ENCODE peak calls at places on chromosomes 12 and 14, in eight cellular contexts. G, M, U, K, Y, L, B and A are unnamed samples.

GRCh38 chr12:78636253-78636855 is 228.2 kb upstream of the SYT1 start:
- DNase-seq in K (no peak), Y (no peak), B (no peak), M (peak), G (no peak), L (no peak), U (no peak), A (no peak)

GRCh38 chr14:80425686-80426085 is 214.4 kb upstream of the DIO2 start:
- DNase-seq in Y (no peak), L (no peak), M (peak), B (no peak), U (no peak), K (no peak), G (no peak), A (no peak)

GRCh38 chr14:50871914-50872732 is at the start of gene ABHD12B:
- DNase-seq in U (no peak), K (no peak), G (peak), L (no peak), B (no peak), Y (no peak), M (peak), A (peak)

GRCh38 chr14:21087294-21088091 is 11.0 kb downstream of the ZNF219 start:
- DNase-seq in K (peak), B (peak), Y (no peak), L (no peak), U (no peak), G (peak), M (peak), A (peak)

GRCh38 chr14:43135877-43136411 is 1371.1 kb downstream of the FSCB start:
- DNase-seq in L (no peak), G (no peak), M (no peak), B (no peak), U (peak), K (no peak), Y (no peak), A (no peak)

GRCh38 chr14:92598549-92598905 is 84.9 kb downstream of the RIN3 start:
- DNase-seq in Y (no peak), K (no peak), G (no peak), M (no peak), L (no peak), U (no peak), B (no peak), A (no peak)

GRCh38 chr14:23008836-23009235 is 1.1 kb downstream of the C14orf93 start:
- DNase-seq in L (no peak), G (no peak), K (peak), M (peak), Y (no peak), U (no peak), B (no peak), A (no peak)

GRCh38 chr14:88044129-88044727 is 39.3 kb downstream of the GPR65 start:
- DNase-seq in Y (no peak), U (no peak), K (no peak), L (no peak), B (no peak), G (no peak), M (no peak), A (peak)

GRCh38 chr14:94831085-94831484 is 61.2 kb upstream of the GSC start:
- DNase-seq in G (no peak), Y (no peak), B (no peak), K (no peak), M (no peak), U (no peak), L (no peak), A (no peak)

GRCh38 chr14:50862171-50862570 is 9.7 kb upstream of the ABHD12B start:
- DNase-seq in K (no peak), U (no peak), Y (no peak), L (no peak), G (no peak), M (peak), B (no peak), A (peak)

GRCh38 chr14:100523536-100524025 is 63.6 kb downstream of the BEGAIN start:
- DNase-seq in Y (no peak), K (no peak), U (no peak), G (no peak), B (no peak), M (no peak), L (no peak), A (no peak)

GRCh38 chr14:76371066-76371465 is 4.9 kb upstream of the ESRRB start:
- DNase-seq in U (no peak), Y (no peak), K (no peak), L (no peak), M (no peak), B (no peak), G (no peak), A (no peak)

GRCh38 chr14:90676356-90676755 is 139.9 kb downstream of the TTC7B start:
- DNase-seq in U (no peak), B (no peak), M (no peak), Y (no peak), K (no peak), L (no peak), G (no peak), A (no peak)

GRCh38 chr14:27371868-27372267 is 774.0 kb upstream of the NOVA1 start:
- DNase-seq in Y (no peak), M (no peak), U (no peak), G (no peak), B (no peak), K (no peak), L (no peak), A (no peak)

GRCh38 chr14:64232095-64232830 is 61.9 kb downstream of the ESR2 start:
- DNase-seq in B (no peak), G (no peak), Y (no peak), M (peak), U (no peak), K (peak), L (no peak), A (no peak)

GRCh38 chr14:82091097-82091496 is 557.4 kb upstream of the SEL1L start:
- DNase-seq in U (no peak), L (no peak), Y (no peak), B (no peak), M (no peak), G (no peak), K (no peak), A (no peak)

GRCh38 chr14:95464524-95464923 is 51.9 kb downstream of the SYNE3 start:
- DNase-seq in K (peak), B (no peak), U (no peak), G (no peak), Y (no peak), L (no peak), M (no peak), A (no peak)

GRCh38 chr12:45989277-45989856 is 1.0 kb downstream of the SCAF11 start:
- DNase-seq in Y (no peak), B (no peak), M (peak), K (peak), U (no peak), G (peak), L (no peak), A (peak)

GRCh38 chr12:109995703-109996482 is at the start of gene GIT2:
- DNase-seq in G (peak), B (peak), K (peak), L (peak), M (peak), U (peak), Y (peak), A (peak)

GRCh38 chr14:65824285-65824977 is 411.9 kb downstream of the FUT8 start:
- DNase-seq in K (peak), M (peak), Y (peak), L (peak), G (peak), B (peak), U (no peak), A (peak)

GRCh38 chr12:57600395-57600794 is 4.2 kb upstream of the DTX3 start:
- DNase-seq in G (no peak), U (no peak), K (no peak), M (no peak), L (no peak), Y (no peak), B (no peak), A (no peak)

GRCh38 chr14:65303185-65303901 is 109.2 kb upstream of the FUT8 start:
- DNase-seq in B (no peak), M (no peak), K (no peak), L (no peak), G (peak), U (no peak), Y (no peak), A (peak)

GRCh38 chr12:1949771-1950470 is 31.5 kb upstream of the CACNA2D4 start:
- DNase-seq in Y (no peak), G (no peak), L (peak), B (no peak), K (no peak), U (no peak), M (no peak), A (peak)

GRCh38 chr12:113443030-113443539 is 20.9 kb downstream of the SDSL start:
- DNase-seq in G (no peak), B (no peak), L (no peak), K (no peak), M (no peak), U (no peak), Y (no peak), A (no peak)

GRCh38 chr12:2832550-2833127 is 2.2 kb downstream of the NRIP2 start:
- DNase-seq in B (no peak), G (no peak), K (no peak), U (no peak), Y (no peak), M (no peak), L (no peak), A (no peak)

GRCh38 chr12:58408516-58408915 is 467.1 kb downstream of the ATP23 start:
- DNase-seq in K (no peak), M (peak), B (no peak), Y (no peak), U (no peak), G (no peak), L (peak), A (peak)

DNA sequence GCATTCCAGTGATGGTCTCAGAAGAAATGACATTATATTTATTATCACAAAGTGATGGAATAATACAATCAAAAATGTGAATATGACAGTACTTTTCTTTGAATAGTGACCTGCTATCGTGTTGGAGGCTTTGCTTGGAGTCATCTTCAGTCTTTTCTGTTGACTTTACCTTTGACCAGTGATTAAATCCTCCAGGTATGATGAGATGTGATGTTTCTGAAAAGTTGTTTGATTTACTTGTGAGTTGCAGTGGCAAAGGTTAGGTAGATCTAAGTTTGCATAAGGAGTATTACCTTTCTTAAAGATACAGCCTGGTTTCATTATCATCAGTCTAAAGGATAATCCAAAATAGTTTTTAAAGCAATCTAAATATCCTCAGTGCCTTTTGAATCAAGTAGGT is 4.6 kb downstream of the TCP11L2 start:
- DNase-seq in B (no peak), L (no peak), K (no peak), U (no peak), Y (no peak), M (no peak), G (no peak), A (no peak)
- H3K4me3 ChIP-seq in B (no peak), L (no peak), K (no peak), U (no peak), Y (no peak), M (no peak), G (no peak), A (no peak)

GRCh38 chr12:90943248-90943647 is 11.7 kb downstream of the CCER1 start:
- DNase-seq in L (no peak), U (no peak), G (no peak), M (no peak), Y (no peak), K (no peak), B (no peak), A (no peak)

GRCh38 chr12:90945070-90945649 is 9.8 kb downstream of the CCER1 start:
- DNase-seq in B (no peak), K (peak), M (peak), Y (no peak), G (peak), L (no peak), U (no peak), A (peak)

GRCh38 chr12:90938451-90938850 is 16.5 kb downstream of the CCER1 start:
- DNase-seq in Y (no peak), M (peak), K (no peak), G (no peak), B (no peak), U (no peak), L (no peak), A (no peak)

GRCh38 chr12:90939382-90939781 is 15.6 kb downstream of the CCER1 start:
- DNase-seq in M (peak), Y (no peak), G (no peak), L (no peak), U (no peak), B (no peak), K (no peak), A (peak)

DNA sequence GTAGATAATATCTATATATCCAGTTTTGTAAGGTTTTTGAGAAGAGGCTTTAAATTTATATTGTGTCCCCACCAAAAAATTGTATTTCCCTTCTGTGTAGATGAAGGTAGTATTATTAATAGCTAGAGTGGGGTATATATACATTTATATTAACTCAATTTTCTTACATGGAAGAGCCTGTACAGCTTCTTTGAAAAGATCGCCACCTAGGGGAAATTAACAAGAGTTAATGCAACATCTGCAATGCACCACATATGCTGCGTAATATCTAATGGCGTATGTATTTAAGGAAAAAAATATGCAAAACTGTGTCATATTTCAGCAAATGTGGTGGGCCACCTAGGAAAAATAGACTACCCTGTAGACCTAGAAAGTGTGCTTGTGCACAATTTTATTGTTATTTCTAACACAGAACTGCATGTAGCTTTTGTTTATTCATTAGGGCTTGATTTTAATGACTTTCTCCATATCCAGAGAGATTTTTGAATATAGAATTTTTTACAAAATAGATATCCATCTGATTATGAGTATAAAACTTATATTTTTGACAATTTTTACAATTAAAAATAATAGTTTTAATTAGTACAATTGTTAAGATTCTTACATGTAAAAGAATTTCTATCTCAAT is 14.0 kb downstream of the CCER1 start:
- DNase-seq in B (no peak), L (no peak), Y (no peak), G (peak), K (peak), M (peak), U (no peak), A (peak)
- TF ChIP-seq CTCF in B (no peak), L (peak), Y (peak), G (peak), K (peak), M (peak), U (peak), A (peak)

GRCh38 chr12:104121001-104121400 is 17.0 kb downstream of the NFYB start:
- DNase-seq in L (no peak), K (no peak), Y (no peak), G (no peak), B (no peak), M (peak), U (no peak), A (no peak)
- H3K27ac ChIP-seq in L (no peak), K (no peak), Y (no peak), G (no peak), B (no peak), M (no peak), U (no peak), A (peak)

GRCh38 chr14:41749425-41749824 is 142.7 kb downstream of the LRFN5 start:
- DNase-seq in K (no peak), U (no peak), M (peak), Y (no peak), G (no peak), L (no peak), B (no peak), A (no peak)
- H3K4me3 ChIP-seq in K (no peak), U (peak), M (peak), Y (peak), G (no peak), L (peak), B (no peak), A (no peak)

DNA sequence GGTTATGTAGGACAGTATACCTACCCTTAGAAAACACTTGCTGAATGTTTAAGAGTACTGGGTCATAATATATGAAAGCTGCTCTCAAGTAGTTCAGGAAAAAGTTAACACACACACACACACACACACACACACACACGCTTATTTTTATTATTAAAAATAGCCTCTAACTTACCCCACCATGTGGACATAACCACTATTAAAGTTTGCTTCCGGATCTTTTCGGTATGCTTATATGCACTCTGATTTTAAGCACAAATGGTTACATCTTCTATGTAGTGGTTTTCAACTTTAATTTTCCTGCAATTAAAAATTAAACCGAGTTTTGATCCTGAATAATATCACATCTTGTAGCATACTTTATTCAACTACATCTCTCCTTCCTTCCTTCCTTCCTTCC is 84.9 kb upstream of the TRAF3 start:
- DNase-seq in L (no peak), U (no peak), Y (no peak), B (no peak), G (no peak), M (peak), K (no peak), A (no peak)
- TF ChIP-seq CTCF in L (no peak), U (no peak), Y (no peak), B (no peak), G (no peak), M (no peak), K (no peak), A (no peak)